ENCODE peak calls at places on chromosomes 12 and 14, in five cellular contexts. Y is bronchial epithelial cell, P is WTC11, E is choroid plexus epithelial cell, I is foreskin fibroblast. H is an unnamed sample.

GRCh38 chr12:1691123-1692007 is 495 bp downstream of the ADIPOR2 start:
- DNase-seq in Y (peak), P (peak), E (peak), I (peak), H (peak)

GRCh38 chr14:93962701-93963601 is 13.4 kb downstream of the ASB2 start:
- DNase-seq in Y (peak), P (no peak), E (peak), I (no peak), H (no peak)

GRCh38 chr12:132264086-132265010 is 65.0 kb downstream of the GALNT9 start:
- DNase-seq in Y (no peak), P (no peak), E (no peak), I (no peak), H (no peak)

GRCh38 chr14:25988536-25988935 is 609.3 kb downstream of the NOVA1 start:
- DNase-seq in Y (no peak), P (no peak), E (no peak), I (peak), H (no peak)

GRCh38 chr12:90940872-90941499 is 14.0 kb downstream of the CCER1 start:
- DNase-seq in Y (peak), P (no peak), E (peak), I (peak), H (peak)

GRCh38 chr12:111597731-111598636 is 1.1 kb downstream of the ATXN2 start:
- DNase-seq in Y (no peak), P (peak), E (peak), I (peak), H (peak)

GRCh38 chr14:85617799-85618198 is 87.9 kb downstream of the FLRT2 start:
- DNase-seq in Y (no peak), P (no peak), E (no peak), I (no peak), H (no peak)

GRCh38 chr12:122934722-122935121 is 31.5 kb downstream of the ABCB9 start:
- DNase-seq in Y (no peak), P (no peak), E (no peak), I (no peak), H (no peak)

GRCh38 chr14:99562848-99563748 is 40.9 kb downstream of the CCDC85C start:
- DNase-seq in Y (no peak), P (peak), E (peak), I (peak), H (no peak)
- TF ChIP-seq CTCF in Y (peak), P (no peak), E (peak), I (peak), H (no peak)

GRCh38 chr14:21040370-21040925 is 1.7 kb upstream of the RNASE7 start:
- DNase-seq in Y (no peak), P (no peak), E (no peak), I (no peak), H (no peak)
- TF ChIP-seq CTCF in Y (no peak), P (peak), E (no peak), I (no peak), H (no peak)

GRCh38 chr14:38208825-38209562 is 1.3 kb downstream of the SSTR1 start:
- DNase-seq in Y (no peak), P (peak), E (peak), I (peak), H (no peak)
- TF ChIP-seq CTCF in Y (no peak), P (no peak), E (peak), I (peak), H (no peak)

DNA sequence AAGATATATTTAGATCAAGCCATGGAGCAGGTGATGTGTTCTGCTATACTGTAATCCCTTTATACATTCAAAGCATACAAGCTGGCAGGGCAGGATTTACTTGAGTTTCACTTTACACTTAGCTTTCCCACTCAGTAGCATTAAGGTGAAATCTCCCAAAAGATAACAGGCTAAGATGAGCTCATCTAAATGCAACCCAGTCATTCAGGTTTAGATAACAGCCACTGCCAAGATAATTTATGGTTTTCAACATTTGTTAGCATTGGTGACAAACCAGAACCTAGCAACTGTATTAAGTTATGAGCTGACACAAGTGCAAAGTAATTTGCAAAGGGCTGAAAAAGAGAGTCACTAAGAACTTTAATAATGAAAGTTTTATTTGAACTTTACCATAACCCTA is 925.1 kb upstream of the ATXN7L3B start:
- DNase-seq in Y (no peak), P (no peak), E (no peak), I (no peak), H (peak)
- TF ChIP-seq CTCF in Y (no peak), P (no peak), E (no peak), I (no peak), H (no peak)